ENCODE peak calls at places on chromosome 2, in six cellular contexts. One of them, this sample, is unnamed.

GRCh38 chr2:161873689-161874088 is 200.3 kb downstream of the DPP4 start:
- DNase-seq in Panc1: no peak
- DNase-seq in breast epithelium: no peak
- DNase-seq in NT2/D1: peak; percentile 2
- DNase-seq in endodermal cell: no peak
- DNase-seq in effector memory CD4-positive, alpha-beta T cell: no peak
- DNase-seq in this sample: no peak

GRCh38 chr2:88159955-88160415 is 10.2 kb upstream of the THNSL2 start:
- DNase-seq in Panc1: peak; percentile 48
- DNase-seq in breast epithelium: peak; percentile 51
- DNase-seq in NT2/D1: peak; percentile 49
- DNase-seq in endodermal cell: peak; percentile 84
- DNase-seq in effector memory CD4-positive, alpha-beta T cell: no peak
- DNase-seq in this sample: peak; percentile 29

GRCh38 chr2:229870903-229871650 is 50.7 kb downstream of the TRIP12 start:
- DNase-seq in Panc1: no peak
- DNase-seq in breast epithelium: no peak
- DNase-seq in NT2/D1: no peak
- DNase-seq in endodermal cell: no peak
- DNase-seq in effector memory CD4-positive, alpha-beta T cell: no peak
- DNase-seq in this sample: no peak

GRCh38 chr2:64291181-64291580 is 147.0 kb upstream of the PELI1 start:
- DNase-seq in Panc1: no peak
- DNase-seq in breast epithelium: no peak
- DNase-seq in NT2/D1: no peak
- DNase-seq in endodermal cell: no peak
- DNase-seq in effector memory CD4-positive, alpha-beta T cell: no peak
- DNase-seq in this sample: no peak

GRCh38 chr2:30237346-30238142 is 6.2 kb downstream of the LBH start:
- DNase-seq in Panc1: no peak
- DNase-seq in breast epithelium: no peak
- DNase-seq in NT2/D1: no peak
- DNase-seq in endodermal cell: no peak
- DNase-seq in effector memory CD4-positive, alpha-beta T cell: no peak
- DNase-seq in this sample: no peak

GRCh38 chr2:214192711-214193110 is 218.1 kb upstream of the VWC2L start:
- DNase-seq in Panc1: no peak
- DNase-seq in breast epithelium: no peak
- DNase-seq in NT2/D1: no peak
- DNase-seq in endodermal cell: no peak
- DNase-seq in effector memory CD4-positive, alpha-beta T cell: no peak
- DNase-seq in this sample: no peak

GRCh38 chr2:33131820-33132219 is 185.1 kb downstream of the LTBP1 start:
- DNase-seq in Panc1: no peak
- DNase-seq in breast epithelium: no peak
- DNase-seq in NT2/D1: no peak
- DNase-seq in endodermal cell: no peak
- DNase-seq in effector memory CD4-positive, alpha-beta T cell: no peak
- DNase-seq in this sample: no peak

GRCh38 chr2:52135235-52135634 is 1103.3 kb upstream of the NRXN1 start:
- DNase-seq in Panc1: no peak
- DNase-seq in breast epithelium: no peak
- DNase-seq in NT2/D1: no peak
- DNase-seq in endodermal cell: no peak
- DNase-seq in effector memory CD4-positive, alpha-beta T cell: no peak
- DNase-seq in this sample: no peak

GRCh38 chr2:102025016-102025491 is 33.3 kb downstream of the IL1R2 start:
- DNase-seq in Panc1: no peak
- DNase-seq in breast epithelium: no peak
- DNase-seq in NT2/D1: no peak
- DNase-seq in endodermal cell: no peak
- DNase-seq in effector memory CD4-positive, alpha-beta T cell: no peak
- DNase-seq in this sample: no peak

GRCh38 chr2:1750935-1751767 is 6.8 kb upstream of the PXDN start:
- DNase-seq in Panc1: no peak
- DNase-seq in breast epithelium: peak; percentile 73
- DNase-seq in NT2/D1: no peak
- DNase-seq in endodermal cell: peak; percentile 93
- DNase-seq in effector memory CD4-positive, alpha-beta T cell: no peak
- DNase-seq in this sample: no peak

GRCh38 chr2:122741403-122741802 is 986.0 kb downstream of the TSN start:
- DNase-seq in Panc1: no peak
- DNase-seq in breast epithelium: no peak
- DNase-seq in NT2/D1: no peak
- DNase-seq in endodermal cell: no peak
- DNase-seq in effector memory CD4-positive, alpha-beta T cell: no peak
- DNase-seq in this sample: no peak

GRCh38 chr2:184339966-184340365 is 258.4 kb upstream of the ZNF804A start:
- DNase-seq in Panc1: no peak
- DNase-seq in breast epithelium: no peak
- DNase-seq in NT2/D1: no peak
- DNase-seq in endodermal cell: no peak
- DNase-seq in effector memory CD4-positive, alpha-beta T cell: no peak
- DNase-seq in this sample: no peak

GRCh38 chr2:5915926-5916325 is 223.7 kb downstream of the SOX11 start:
- DNase-seq in Panc1: peak; percentile 13
- DNase-seq in breast epithelium: no peak
- DNase-seq in NT2/D1: peak; percentile 40
- DNase-seq in endodermal cell: peak; percentile 93
- DNase-seq in effector memory CD4-positive, alpha-beta T cell: no peak
- DNase-seq in this sample: no peak

GRCh38 chr2:72146357-72147302 is 1.0 kb downstream of the CYP26B1 start:
- DNase-seq in Panc1: no peak
- DNase-seq in breast epithelium: peak; percentile 16
- DNase-seq in NT2/D1: no peak
- DNase-seq in endodermal cell: peak; percentile 63
- DNase-seq in effector memory CD4-positive, alpha-beta T cell: no peak
- DNase-seq in this sample: no peak

GRCh38 chr2:210461401-210461800 is 15.2 kb downstream of the LANCL1 start:
- DNase-seq in Panc1: no peak
- DNase-seq in breast epithelium: no peak
- DNase-seq in NT2/D1: no peak
- DNase-seq in endodermal cell: no peak
- DNase-seq in effector memory CD4-positive, alpha-beta T cell: no peak
- DNase-seq in this sample: no peak

GRCh38 chr2:50720695-50721314 is 311.1 kb downstream of the NRXN1 start:
- DNase-seq in Panc1: no peak
- DNase-seq in breast epithelium: no peak
- DNase-seq in NT2/D1: no peak
- DNase-seq in endodermal cell: peak; percentile 61
- DNase-seq in effector memory CD4-positive, alpha-beta T cell: no peak
- DNase-seq in this sample: no peak

GRCh38 chr2:85318222-85319182 is 9.3 kb downstream of the TGOLN2 start:
- DNase-seq in Panc1: no peak
- DNase-seq in breast epithelium: no peak
- DNase-seq in NT2/D1: no peak
- DNase-seq in endodermal cell: no peak
- DNase-seq in effector memory CD4-positive, alpha-beta T cell: no peak
- DNase-seq in this sample: no peak

GRCh38 chr2:44674473-44675299 is 266.8 kb upstream of the SIX3 start:
- DNase-seq in Panc1: no peak
- DNase-seq in breast epithelium: no peak
- DNase-seq in NT2/D1: no peak
- DNase-seq in endodermal cell: peak; percentile 91
- DNase-seq in effector memory CD4-positive, alpha-beta T cell: no peak
- DNase-seq in this sample: no peak

GRCh38 chr2:165698621-165698946 is 95.5 kb downstream of the GALNT3 start:
- DNase-seq in Panc1: peak; percentile 2
- DNase-seq in breast epithelium: no peak
- DNase-seq in NT2/D1: peak; percentile 38
- DNase-seq in endodermal cell: peak; percentile 74
- DNase-seq in effector memory CD4-positive, alpha-beta T cell: no peak
- DNase-seq in this sample: no peak

GRCh38 chr2:180938419-180938818 is 42.0 kb upstream of the UBE2E3 start:
- DNase-seq in Panc1: no peak
- DNase-seq in breast epithelium: no peak
- DNase-seq in NT2/D1: no peak
- DNase-seq in endodermal cell: no peak
- DNase-seq in effector memory CD4-positive, alpha-beta T cell: no peak
- DNase-seq in this sample: no peak

GRCh38 chr2:177169810-177170514 is 42.6 kb upstream of the HNRNPA3 start:
- DNase-seq in Panc1: no peak
- DNase-seq in breast epithelium: peak; percentile 84
- DNase-seq in NT2/D1: no peak
- DNase-seq in endodermal cell: no peak
- DNase-seq in effector memory CD4-positive, alpha-beta T cell: no peak
- DNase-seq in this sample: no peak

GRCh38 chr2:38077431-38077769 is 1.4 kb upstream of the CYP1B1 start:
- DNase-seq in Panc1: no peak
- DNase-seq in breast epithelium: no peak
- DNase-seq in NT2/D1: no peak
- DNase-seq in endodermal cell: no peak
- DNase-seq in effector memory CD4-positive, alpha-beta T cell: no peak
- DNase-seq in this sample: no peak

GRCh38 chr2:134232868-134233732 is 20.8 kb upstream of the MGAT5 start:
- DNase-seq in Panc1: no peak
- DNase-seq in breast epithelium: no peak
- DNase-seq in NT2/D1: no peak
- DNase-seq in endodermal cell: no peak
- DNase-seq in effector memory CD4-positive, alpha-beta T cell: no peak
- DNase-seq in this sample: peak; percentile 68

GRCh38 chr2:213175673-213176247 is 24.3 kb upstream of the IKZF2 start:
- DNase-seq in Panc1: no peak
- DNase-seq in breast epithelium: no peak
- DNase-seq in NT2/D1: no peak
- DNase-seq in endodermal cell: no peak
- DNase-seq in effector memory CD4-positive, alpha-beta T cell: no peak
- DNase-seq in this sample: no peak

GRCh38 chr2:205539603-205540002 is 142.7 kb upstream of the NRP2 start:
- DNase-seq in Panc1: no peak
- DNase-seq in breast epithelium: no peak
- DNase-seq in NT2/D1: no peak
- DNase-seq in endodermal cell: no peak
- DNase-seq in effector memory CD4-positive, alpha-beta T cell: no peak
- DNase-seq in this sample: no peak

GRCh38 chr2:46461716-46462171 is 17.6 kb upstream of the TMEM247 start:
- DNase-seq in Panc1: no peak
- DNase-seq in breast epithelium: no peak
- DNase-seq in NT2/D1: no peak
- DNase-seq in endodermal cell: no peak
- DNase-seq in effector memory CD4-positive, alpha-beta T cell: no peak
- DNase-seq in this sample: no peak

GRCh38 chr2:232875256-232876070 is 5.4 kb downstream of the SNORC start:
- DNase-seq in Panc1: no peak
- DNase-seq in breast epithelium: no peak
- DNase-seq in NT2/D1: no peak
- DNase-seq in endodermal cell: peak; percentile 68
- DNase-seq in effector memory CD4-positive, alpha-beta T cell: no peak
- DNase-seq in this sample: no peak

GRCh38 chr2:10297950-10298349 is 4.8 kb upstream of the HPCAL1 start:
- DNase-seq in Panc1: no peak
- DNase-seq in breast epithelium: no peak
- DNase-seq in NT2/D1: no peak
- DNase-seq in endodermal cell: no peak
- DNase-seq in effector memory CD4-positive, alpha-beta T cell: peak; percentile 43
- DNase-seq in this sample: no peak

GRCh38 chr2:107025869-107026380 is 140.0 kb upstream of the ST6GAL2 start:
- DNase-seq in Panc1: peak; percentile 88
- DNase-seq in breast epithelium: no peak
- DNase-seq in NT2/D1: no peak
- DNase-seq in endodermal cell: no peak
- DNase-seq in effector memory CD4-positive, alpha-beta T cell: no peak
- DNase-seq in this sample: no peak

GRCh38 chr2:118848381-118849225 is 1.2 kb upstream of the EN1 start:
- DNase-seq in Panc1: no peak
- DNase-seq in breast epithelium: no peak
- DNase-seq in NT2/D1: no peak
- DNase-seq in endodermal cell: peak; percentile 82
- DNase-seq in effector memory CD4-positive, alpha-beta T cell: no peak
- DNase-seq in this sample: no peak
- H3K4me3 ChIP-seq in Panc1: peak overlapping the region; percentile 45
- H3K4me3 ChIP-seq in breast epithelium: peak overlapping the region; percentile 63
- H3K4me3 ChIP-seq in NT2/D1: peak overlapping the region; percentile 27
- H3K4me3 ChIP-seq in endodermal cell: no peak overlapping the region
- H3K4me3 ChIP-seq in effector memory CD4-positive, alpha-beta T cell: no peak overlapping the region
- H3K4me3 ChIP-seq in this sample: no peak overlapping the region

GRCh38 chr2:160063895-160064577 is 1.6 kb upstream of the PLA2R1 start:
- DNase-seq in Panc1: no peak
- DNase-seq in breast epithelium: no peak
- DNase-seq in NT2/D1: no peak
- DNase-seq in endodermal cell: no peak
- DNase-seq in effector memory CD4-positive, alpha-beta T cell: no peak
- DNase-seq in this sample: no peak

GRCh38 chr2:160073284-160073888 is 11.0 kb upstream of the PLA2R1 start:
- DNase-seq in Panc1: no peak
- DNase-seq in breast epithelium: no peak
- DNase-seq in NT2/D1: no peak
- DNase-seq in endodermal cell: no peak
- DNase-seq in effector memory CD4-positive, alpha-beta T cell: no peak
- DNase-seq in this sample: no peak

GRCh38 chr2:160064916-160065315 is 2.5 kb upstream of the PLA2R1 start:
- DNase-seq in Panc1: no peak
- DNase-seq in breast epithelium: no peak
- DNase-seq in NT2/D1: no peak
- DNase-seq in endodermal cell: no peak
- DNase-seq in effector memory CD4-positive, alpha-beta T cell: no peak
- DNase-seq in this sample: no peak

GRCh38 chr2:160063266-160063665 is 851 bp upstream of the PLA2R1 start:
- DNase-seq in Panc1: no peak
- DNase-seq in breast epithelium: no peak
- DNase-seq in NT2/D1: no peak
- DNase-seq in endodermal cell: peak; percentile 58
- DNase-seq in effector memory CD4-positive, alpha-beta T cell: no peak
- DNase-seq in this sample: no peak

DNA sequence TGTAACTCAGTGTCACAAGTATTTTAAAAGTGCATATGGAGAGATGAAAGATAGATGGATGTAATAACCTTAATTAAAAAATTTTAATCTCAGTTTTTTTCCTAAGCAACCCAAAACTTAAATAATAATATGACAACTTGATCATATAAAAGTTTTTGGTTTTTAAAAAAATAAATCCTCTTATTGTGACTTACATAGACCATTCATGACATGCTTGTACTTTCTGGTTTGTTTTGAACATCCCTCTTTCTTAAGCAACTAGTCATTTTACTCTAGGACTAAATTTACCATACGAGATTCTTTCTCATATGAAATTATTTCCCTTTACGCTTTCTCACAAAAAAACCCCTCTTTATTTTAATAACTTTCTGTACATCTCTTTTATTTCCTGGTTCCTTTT is 6.5 kb upstream of the PLA2R1 start:
- DNase-seq in Panc1: no peak
- DNase-seq in breast epithelium: no peak
- DNase-seq in NT2/D1: no peak
- DNase-seq in endodermal cell: no peak
- DNase-seq in effector memory CD4-positive, alpha-beta T cell: no peak
- DNase-seq in this sample: no peak
- H3K9me3 ChIP-seq in Panc1: peaks cover 22% of the 10 kb centered on the region
- H3K9me3 ChIP-seq in breast epithelium: peaks cover 4% of the 10 kb centered on the region
- H3K9me3 ChIP-seq in NT2/D1: peaks cover 56% of the 10 kb centered on the region
- H3K9me3 ChIP-seq in endodermal cell: peaks cover 67% of the 10 kb centered on the region
- H3K9me3 ChIP-seq in effector memory CD4-positive, alpha-beta T cell: no peaks in the 10 kb centered on the region
- H3K9me3 ChIP-seq in this sample: no peaks in the 10 kb centered on the region

GRCh38 chr2:27117995-27118524 is 868 bp downstream of the CGREF1 start:
- DNase-seq in Panc1: no peak
- DNase-seq in breast epithelium: no peak
- DNase-seq in NT2/D1: no peak
- DNase-seq in endodermal cell: no peak
- DNase-seq in effector memory CD4-positive, alpha-beta T cell: no peak
- DNase-seq in this sample: no peak
- H3K4me3 ChIP-seq in Panc1: peak overlapping the region; percentile 64
- H3K4me3 ChIP-seq in breast epithelium: peak overlapping the region; percentile 76
- H3K4me3 ChIP-seq in NT2/D1: peak overlapping the region; percentile 36
- H3K4me3 ChIP-seq in endodermal cell: peak overlapping the region; percentile 53
- H3K4me3 ChIP-seq in effector memory CD4-positive, alpha-beta T cell: peak overlapping the region; percentile 22
- H3K4me3 ChIP-seq in this sample: no peak overlapping the region

GRCh38 chr2:168459256-168459655 is 3.2 kb downstream of the CERS6 start:
- DNase-seq in Panc1: no peak
- DNase-seq in breast epithelium: no peak
- DNase-seq in NT2/D1: no peak
- DNase-seq in endodermal cell: no peak
- DNase-seq in effector memory CD4-positive, alpha-beta T cell: no peak
- DNase-seq in this sample: no peak
- H3K9me3 ChIP-seq in Panc1: no peaks in the 10 kb centered on the region
- H3K9me3 ChIP-seq in breast epithelium: no peaks in the 10 kb centered on the region
- H3K9me3 ChIP-seq in NT2/D1: peaks cover 10% of the 10 kb centered on the region
- H3K9me3 ChIP-seq in endodermal cell: peaks cover 10% of the 10 kb centered on the region
- H3K9me3 ChIP-seq in effector memory CD4-positive, alpha-beta T cell: no peaks in the 10 kb centered on the region
- H3K9me3 ChIP-seq in this sample: no peaks in the 10 kb centered on the region

This sample was measured in naive thymus-derived CD4-positive, alpha-beta T cell.